ENCODE peak calls at places on chromosomes 12 and 14, in six cellular contexts. L is suprapubic skin, V is body of pancreas, K is Caco-2, N is uterus, G is A549. I is an unnamed sample. For H3K4me1, the result is how much of the 10 kb centered on the place peaks cover.

GRCh38 chr14:38749936-38750335 is 353.1 kb downstream of the SEC23A start:
- DNase-seq in V (no peak), K (no peak), L (no peak), G (no peak), N (no peak), I (no peak)

GRCh38 chr12:122888232-122888752 is 7.6 kb downstream of the VPS37B start:
- DNase-seq in N (no peak), G (peak), K (peak), L (peak), V (peak), I (no peak)

GRCh38 chr12:50400104-50400637 is 514 bp upstream of the LARP4 start:
- DNase-seq in N (no peak), V (no peak), K (no peak), L (no peak), G (no peak), I (no peak)

GRCh38 chr14:99896371-99896770 is 103.2 kb downstream of the EML1 start:
- DNase-seq in G (no peak), V (no peak), L (no peak), K (no peak), N (no peak), I (no peak)

GRCh38 chr12:96473394-96474093 is 15.8 kb upstream of the CFAP54 start:
- DNase-seq in K (no peak), N (no peak), G (no peak), V (no peak), L (no peak), I (no peak)

GRCh38 chr14:59391388-59391787 is 73.8 kb downstream of the GPR135 start:
- DNase-seq in N (no peak), V (no peak), L (no peak), G (no peak), K (no peak), I (no peak)

GRCh38 chr12:26158078-26158764 is 33.4 kb upstream of the BHLHE41 start:
- DNase-seq in K (peak), N (no peak), L (no peak), G (no peak), V (no peak), I (no peak)

GRCh38 chr12:12872139-12872933 is 19.0 kb upstream of the GPRC5A start:
- DNase-seq in V (no peak), L (no peak), N (no peak), K (peak), G (peak), I (peak)

GRCh38 chr12:127381043-127381668 is 885.8 kb upstream of the TMEM132C start:
- DNase-seq in N (no peak), L (no peak), G (peak), K (peak), V (peak), I (no peak)

GRCh38 chr14:105058521-105059034 is 6.7 kb downstream of the GPR132 start:
- DNase-seq in N (no peak), V (no peak), G (no peak), L (peak), K (no peak), I (peak)

GRCh38 chr12:3453947-3454675 is 36.9 kb upstream of the PRMT8 start:
- DNase-seq in L (no peak), K (no peak), G (peak), V (no peak), N (no peak), I (no peak)

GRCh38 chr12:65764325-65764724 is 60.0 kb upstream of the HMGA2 start:
- DNase-seq in G (no peak), L (no peak), V (no peak), N (no peak), K (no peak), I (no peak)

GRCh38 chr14:68925373-68925772 is 53.7 kb downstream of the ACTN1 start:
- DNase-seq in G (no peak), K (no peak), V (no peak), L (no peak), N (no peak), I (no peak)

GRCh38 chr12:94644141-94644575 is 6.2 kb downstream of the TMCC3 start:
- DNase-seq in L (no peak), N (no peak), K (no peak), V (no peak), G (no peak), I (no peak)

GRCh38 chr14:91332448-91333059 is 85.1 kb downstream of the CCDC88C start:
- DNase-seq in V (peak), K (no peak), N (no peak), G (no peak), L (no peak), I (peak)

GRCh38 chr12:62724947-62725447 is 210.0 kb downstream of the PPM1H start:
- DNase-seq in G (peak), V (peak), N (peak), K (peak), L (no peak), I (peak)

GRCh38 chr12:47080725-47081502 is 1.2 kb upstream of the AMIGO2 start:
- DNase-seq in K (no peak), G (no peak), V (peak), N (peak), L (peak), I (peak)

GRCh38 chr12:12086975-12087692 is 16.4 kb downstream of the BCL2L14 start:
- DNase-seq in K (no peak), G (no peak), N (no peak), L (no peak), V (no peak), I (no peak)

GRCh38 chr14:73467377-73467776 is 9.0 kb upstream of the NUMB start:
- DNase-seq in G (no peak), K (no peak), V (no peak), N (no peak), L (no peak), I (no peak)

GRCh38 chr12:27521066-27521465 is 2.9 kb upstream of the PPFIBP1 start:
- DNase-seq in G (no peak), N (peak), K (no peak), V (no peak), L (no peak), I (no peak)

GRCh38 chr12:103800252-103800771 is 40.7 kb downstream of the NT5DC3 start:
- DNase-seq in K (no peak), L (no peak), V (peak), N (peak), G (no peak), I (peak)

GRCh38 chr14:102150636-102151195 is 11.0 kb downstream of the WDR20 start:
- DNase-seq in V (no peak), N (no peak), K (no peak), G (no peak), L (no peak), I (no peak)

GRCh38 chr14:74942608-74943007 is 12.8 kb downstream of the PGF start:
- DNase-seq in K (no peak), L (no peak), G (no peak), V (no peak), N (no peak), I (no peak)

GRCh38 chr12:114311966-114312365 is 94.0 kb downstream of the TBX5 start:
- DNase-seq in V (no peak), K (no peak), N (no peak), G (no peak), L (no peak), I (no peak)

GRCh38 chr14:32345311-32345771 is 16.2 kb downstream of the AKAP6 start:
- DNase-seq in K (no peak), L (no peak), V (no peak), G (no peak), N (no peak), I (no peak)

GRCh38 chr12:53867216-53868012 is 71.2 kb upstream of the HOXC13 start:
- DNase-seq in V (no peak), G (peak), N (no peak), L (no peak), K (peak), I (no peak)

GRCh38 chr12:113889076-113889475 is 77.0 kb downstream of the RBM19 start:
- DNase-seq in V (no peak), N (no peak), L (no peak), G (no peak), K (no peak), I (no peak)

GRCh38 chr14:99511421-99512109 is 30.4 kb downstream of the CCNK start:
- DNase-seq in K (no peak), V (no peak), L (no peak), N (peak), G (no peak), I (no peak)

GRCh38 chr12:20629414-20630156 is 65.5 kb upstream of the SLCO1C1 start:
- DNase-seq in V (peak), L (no peak), G (peak), K (peak), N (no peak), I (no peak)

GRCh38 chr12:47273191-47273626 is 193.4 kb upstream of the AMIGO2 start:
- DNase-seq in N (no peak), L (no peak), G (no peak), K (no peak), V (no peak), I (no peak)

GRCh38 chr14:63676615-63677014 is 34.9 kb upstream of the WDR89 start:
- DNase-seq in N (no peak), G (no peak), V (no peak), K (no peak), L (no peak), I (no peak)

GRCh38 chr14:101083564-101084435 is 180.3 kb upstream of the RTL1 start:
- DNase-seq in L (peak), K (no peak), N (no peak), G (no peak), V (no peak), I (peak)

GRCh38 chr12:49582840-49583239 is 14.9 kb upstream of the MCRS1 start:
- DNase-seq in V (no peak), L (no peak), N (no peak), G (no peak), K (peak), I (no peak)

GRCh38 chr12:104360988-104361707 is 57.6 kb downstream of the EID3 start:
- DNase-seq in K (peak), V (peak), N (no peak), G (no peak), L (no peak), I (no peak)

GRCh38 chr12:27331299-27331926 is 1.2 kb upstream of the BMAL2 start:
- DNase-seq in L (no peak), N (no peak), G (peak), V (no peak), K (peak), I (no peak)

GRCh38 chr12:29996993-29997392 is 213.3 kb upstream of the TMTC1 start:
- DNase-seq in G (no peak), L (no peak), N (no peak), K (no peak), V (no peak), I (no peak)

GRCh38 chr14:100289916-100290606 is 16.2 kb downstream of the SLC25A29 start:
- DNase-seq in G (no peak), L (peak), V (no peak), K (no peak), N (peak), I (no peak)

GRCh38 chr12:65534105-65534841 is 255.8 kb downstream of the MSRB3 start:
- DNase-seq in N (no peak), G (no peak), K (peak), V (no peak), L (no peak), I (no peak)

GRCh38 chr12:20314325-20314724 is 54.0 kb upstream of the PDE3A start:
- DNase-seq in G (no peak), L (no peak), K (no peak), V (no peak), N (no peak), I (no peak)

GRCh38 chr14:63030113-63030512 is 15.1 kb downstream of the KCNH5 start:
- DNase-seq in K (no peak), N (no peak), G (no peak), V (no peak), L (no peak), I (no peak)

GRCh38 chr12:119505001-119505400 is 88.6 kb upstream of the TMEM233 start:
- DNase-seq in V (no peak), G (no peak), N (no peak), L (no peak), K (no peak), I (no peak)

GRCh38 chr12:119500209-119500608 is 93.4 kb upstream of the TMEM233 start:
- DNase-seq in G (no peak), K (no peak), V (no peak), L (no peak), N (no peak), I (no peak)
- TF ChIP-seq CTCF in G (no peak), K (no peak), V (no peak), L (no peak), N (no peak), I (no peak)

GRCh38 chr12:109741286-109741969 is 27.8 kb downstream of the FAM222A start:
- DNase-seq in N (no peak), L (peak), G (no peak), K (no peak), V (peak), I (peak)

GRCh38 chr12:109739747-109740693 is 26.4 kb downstream of the FAM222A start:
- DNase-seq in L (peak), K (peak), N (no peak), G (no peak), V (peak), I (no peak)

GRCh38 chr12:109743076-109743910 is 29.7 kb downstream of the FAM222A start:
- DNase-seq in L (peak), N (no peak), G (no peak), V (peak), K (no peak), I (peak)

GRCh38 chr12:109740694-109741245 is 27.1 kb downstream of the FAM222A start:
- DNase-seq in V (peak), N (no peak), L (peak), G (no peak), K (no peak), I (peak)

DNA sequence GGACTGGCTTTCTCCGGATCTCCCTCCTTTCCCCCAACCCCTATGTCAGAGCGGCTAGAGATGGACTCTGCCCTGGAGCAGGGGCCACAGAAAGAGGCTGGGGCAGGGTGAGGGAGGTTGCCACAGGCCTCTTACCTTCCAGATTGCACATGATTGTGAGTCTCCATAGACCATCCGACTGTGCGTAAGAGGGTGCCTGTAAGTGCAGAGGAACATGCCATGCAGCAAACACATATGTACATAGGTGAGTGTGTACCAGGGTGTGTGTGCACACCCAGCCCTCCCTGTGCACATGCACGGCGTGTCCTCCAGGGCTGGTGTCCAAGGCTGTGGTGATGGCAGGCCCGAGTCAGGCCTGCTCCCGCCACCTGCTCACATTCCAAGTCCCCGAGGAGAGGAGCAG is 28.3 kb downstream of the FAM222A start:
- DNase-seq in K (peak), V (peak), G (no peak), L (peak), N (no peak), I (no peak)
- H3K4me1 ChIP-seq in K (half or more), V (half or more), G (under half), L (under half), N (under half), I (under half)

DNA sequence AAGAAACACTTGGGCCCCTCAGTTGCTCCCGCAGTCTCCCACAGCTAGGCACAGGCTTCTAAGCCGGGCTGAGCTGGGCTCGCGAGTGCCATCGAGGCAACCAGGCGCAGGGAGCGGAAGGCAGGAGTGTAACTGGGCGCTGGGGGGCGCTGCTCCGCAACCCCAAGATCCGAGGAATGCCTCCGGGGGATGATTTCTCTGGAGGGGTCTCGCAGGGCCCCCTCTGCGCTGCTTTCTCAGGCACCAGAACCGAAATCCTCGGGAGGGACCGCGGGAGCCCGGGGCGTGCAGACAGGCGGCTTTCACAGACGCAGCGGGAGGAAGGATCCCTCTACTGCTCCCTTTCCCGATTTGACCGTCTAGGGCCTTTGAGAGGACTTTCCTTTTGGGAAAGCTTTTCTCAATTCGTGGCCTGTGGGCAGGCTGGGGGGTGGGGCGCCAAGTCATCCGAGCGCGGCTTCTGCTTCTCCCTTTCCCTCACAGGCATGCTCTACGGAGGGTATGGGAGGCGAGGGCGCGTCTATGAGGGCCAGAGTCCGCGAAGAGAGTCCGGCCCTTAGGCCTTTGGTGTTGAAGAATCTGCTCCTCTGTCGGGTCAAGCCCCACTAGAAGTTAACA is 4.3 kb upstream of the NKX2-1 start:
- DNase-seq in L (no peak), N (no peak), K (no peak), V (no peak), G (no peak), I (no peak)
- TF ChIP-seq CTCF in L (no peak), N (no peak), K (no peak), V (no peak), G (no peak), I (no peak)

GRCh38 chr12:68340404-68341270 is 8.5 kb upstream of the MDM1 start:
- DNase-seq in V (no peak), L (no peak), K (no peak), G (no peak), N (no peak), I (no peak)
- H3K4me1 ChIP-seq in V (under half), L (under half), K (under half), G (under half), N (under half), I (under half)

I was measured in mucosa of descending colon.